ENCODE peak calls at places on chromosome 1, in seven cellular contexts. T is HCT116, K is HepG2, Y is K562, L is SK-N-SH, D is GM12878, H is H1. X is an unnamed sample.

GRCh38 chr1:110393691-110394564 is 3.1 kb upstream of the SLC16A4 start:
- DNase-seq in T (no peak), K (peak; percentile 47), Y (no peak), L (no peak), D (no peak), H (no peak), X (no peak)

GRCh38 chr1:113930499-113931161 is 1.5 kb downstream of the HIPK1 start:
- DNase-seq in T (no peak), K (peak; percentile 20), Y (peak; percentile 33), L (peak; percentile 43), D (no peak), H (no peak), X (peak; percentile 29)

GRCh38 chr1:49319426-49319963 is 542.8 kb upstream of the BEND5 start:
- DNase-seq in T (no peak), K (no peak), Y (no peak), L (no peak), D (no peak), H (no peak), X (no peak)

GRCh38 chr1:232596666-232597303 is 33.1 kb downstream of the SIPA1L2 start:
- DNase-seq in T (no peak), K (no peak), Y (no peak), L (no peak), D (no peak), H (no peak), X (no peak)

GRCh38 chr1:5949074-5949760 is 43.0 kb downstream of the NPHP4 start:
- DNase-seq in T (no peak), K (peak; percentile 88), Y (peak; percentile 65), L (peak; percentile 79), D (no peak), H (peak; percentile 48), X (peak; percentile 33)

GRCh38 chr1:165114022-165114888 is 242.3 kb downstream of the LMX1A start:
- DNase-seq in T (peak; percentile 44), K (peak; percentile 35), Y (peak; percentile 43), L (peak; percentile 41), D (no peak), H (peak; percentile 84), X (peak; percentile 73)

GRCh38 chr1:234597894-234598293 is 12.1 kb downstream of the IRF2BP2 start:
- DNase-seq in T (no peak), K (peak; percentile 62), Y (peak; percentile 60), L (peak; percentile 56), D (no peak), H (no peak), X (peak; percentile 76)

GRCh38 chr1:13523780-13524477 is 10.1 kb upstream of the LRRC38 start:
- DNase-seq in T (no peak), K (no peak), Y (no peak), L (no peak), D (no peak), H (no peak), X (no peak)

GRCh38 chr1:25565188-25565591 is 21.8 kb downstream of the LDLRAP1 start:
- DNase-seq in T (no peak), K (no peak), Y (no peak), L (no peak), D (no peak), H (no peak), X (no peak)

GRCh38 chr1:178538192-178538916 is 25.4 kb downstream of the TEX35 start:
- DNase-seq in T (no peak), K (no peak), Y (no peak), L (no peak), D (no peak), H (no peak), X (no peak)

GRCh38 chr1:198105185-198105584 is 51.6 kb upstream of the NEK7 start:
- DNase-seq in T (no peak), K (no peak), Y (no peak), L (no peak), D (no peak), H (no peak), X (no peak)

GRCh38 chr1:218705391-218705790 is 360.3 kb downstream of the TGFB2 start:
- DNase-seq in T (no peak), K (no peak), Y (no peak), L (no peak), D (no peak), H (no peak), X (no peak)

GRCh38 chr1:43796111-43796581 is 88.8 kb downstream of the ST3GAL3 start:
- DNase-seq in T (no peak), K (no peak), Y (no peak), L (no peak), D (no peak), H (no peak), X (no peak)

GRCh38 chr1:22817462-22817861 is 106.8 kb downstream of the EPHB2 start:
- DNase-seq in T (no peak), K (no peak), Y (no peak), L (no peak), D (no peak), H (no peak), X (no peak)

GRCh38 chr1:22822371-22822770 is 111.7 kb downstream of the EPHB2 start:
- DNase-seq in T (no peak), K (no peak), Y (no peak), L (no peak), D (no peak), H (no peak), X (no peak)

GRCh38 chr1:22819391-22819790 is 108.8 kb downstream of the EPHB2 start:
- DNase-seq in T (no peak), K (no peak), Y (no peak), L (no peak), D (no peak), H (no peak), X (no peak)

GRCh38 chr1:22818061-22818770 is 107.6 kb downstream of the EPHB2 start:
- DNase-seq in T (no peak), K (no peak), Y (no peak), L (no peak), D (no peak), H (no peak), X (no peak)

DNA sequence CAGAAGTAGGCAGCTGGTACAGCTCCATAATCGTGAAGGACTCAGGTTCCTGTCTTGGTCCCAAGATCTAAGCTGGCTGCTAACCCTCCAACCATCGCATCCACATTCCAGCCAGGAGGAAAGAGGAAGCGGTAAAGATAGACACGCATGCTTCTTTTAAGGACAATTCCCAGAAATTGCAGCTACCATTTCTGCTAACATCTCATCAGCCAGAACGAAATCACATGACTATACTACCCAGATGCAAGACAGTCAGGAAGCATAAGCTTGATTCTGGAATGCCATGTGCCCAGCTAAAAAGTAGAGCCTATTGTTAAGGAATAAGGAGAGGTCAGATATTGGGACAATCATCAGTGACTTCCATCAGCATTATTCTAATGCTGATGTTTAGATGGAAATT is 110.4 kb downstream of the EPHB2 start:
- DNase-seq in T (no peak), K (no peak), Y (no peak), L (no peak), D (no peak), H (no peak), X (no peak)
- TF ChIP-seq JUND in T (no peak), K (no peak), Y (no peak), L (no peak), D (no peak), H (no peak), X (no peak)

DNA sequence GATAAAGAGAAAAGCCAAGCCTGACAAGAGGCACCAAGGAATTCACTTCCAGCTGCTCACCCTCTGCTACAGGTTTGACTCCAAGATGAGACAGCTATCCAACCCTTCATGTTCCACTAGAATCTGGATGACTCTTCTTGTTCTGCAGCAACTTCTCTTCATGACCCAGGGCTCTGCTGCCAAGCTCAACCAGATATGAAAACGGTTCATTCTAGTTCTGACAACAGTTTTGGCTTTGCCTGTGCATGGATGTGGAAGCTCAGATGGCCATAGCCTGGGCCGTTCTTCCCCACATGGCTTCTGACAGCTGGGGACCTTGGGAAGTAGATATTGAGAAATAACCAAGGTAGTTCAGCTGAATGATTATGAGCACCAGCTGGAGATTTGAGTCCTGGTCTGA is 13.7 kb downstream of the PI4KB start:
- DNase-seq in T (no peak), K (no peak), Y (no peak), L (no peak), D (no peak), H (no peak), X (no peak)
- TF ChIP-seq JUND in T (no peak), K (no peak), Y (no peak), L (no peak), D (no peak), H (no peak), X (no peak)

DNA sequence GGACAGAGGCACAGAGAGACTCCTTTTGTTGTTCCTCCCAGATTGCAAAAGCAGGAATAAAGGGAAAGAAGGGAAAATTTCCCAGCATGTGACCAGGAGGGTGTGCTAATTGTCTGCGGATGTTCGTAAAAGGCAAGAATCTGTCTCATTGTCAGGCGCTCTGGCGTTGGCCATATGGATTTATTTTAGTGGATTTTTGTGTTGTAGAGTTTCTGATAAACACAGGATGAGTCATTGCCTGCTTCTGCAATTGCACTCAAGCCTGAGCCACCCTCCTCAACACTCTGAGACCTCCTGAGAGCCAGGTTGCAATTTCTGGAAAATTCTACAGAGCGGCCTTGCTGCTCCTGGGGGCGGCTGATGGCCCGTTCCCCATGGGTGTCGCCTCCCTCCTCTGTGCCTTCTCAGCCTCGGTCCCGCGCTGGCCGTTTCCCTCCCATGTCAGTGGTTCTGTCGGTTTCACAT is 227.7 kb downstream of the KAZN start:
- DNase-seq in T (no peak), K (no peak), Y (no peak), L (peak; percentile 27), D (no peak), H (no peak), X (no peak)
- TF ChIP-seq JUND in T (no peak), K (no peak), Y (peak; percentile 95), L (no peak), D (no peak), H (no peak), X (no peak)

GRCh38 chr1:84569216-84569615 is 5.0 kb downstream of the CTBS start:
- DNase-seq in T (no peak), K (no peak), Y (no peak), L (no peak), D (no peak), H (no peak), X (no peak)

GRCh38 chr1:84573481-84573966 is 716 bp downstream of the CTBS start:
- DNase-seq in T (no peak), K (no peak), Y (no peak), L (no peak), D (no peak), H (no peak), X (no peak)

GRCh38 chr1:84573967-84574842 is at the start of gene CTBS:
- DNase-seq in T (peak; percentile 53), K (peak; percentile 71), Y (peak; percentile 99), L (peak; percentile 99), D (peak; percentile 45), H (peak; percentile 85), X (peak; percentile 91)

GRCh38 chr1:84571150-84571535 is 3.1 kb downstream of the CTBS start:
- DNase-seq in T (no peak), K (no peak), Y (no peak), L (no peak), D (no peak), H (no peak), X (no peak)

DNA sequence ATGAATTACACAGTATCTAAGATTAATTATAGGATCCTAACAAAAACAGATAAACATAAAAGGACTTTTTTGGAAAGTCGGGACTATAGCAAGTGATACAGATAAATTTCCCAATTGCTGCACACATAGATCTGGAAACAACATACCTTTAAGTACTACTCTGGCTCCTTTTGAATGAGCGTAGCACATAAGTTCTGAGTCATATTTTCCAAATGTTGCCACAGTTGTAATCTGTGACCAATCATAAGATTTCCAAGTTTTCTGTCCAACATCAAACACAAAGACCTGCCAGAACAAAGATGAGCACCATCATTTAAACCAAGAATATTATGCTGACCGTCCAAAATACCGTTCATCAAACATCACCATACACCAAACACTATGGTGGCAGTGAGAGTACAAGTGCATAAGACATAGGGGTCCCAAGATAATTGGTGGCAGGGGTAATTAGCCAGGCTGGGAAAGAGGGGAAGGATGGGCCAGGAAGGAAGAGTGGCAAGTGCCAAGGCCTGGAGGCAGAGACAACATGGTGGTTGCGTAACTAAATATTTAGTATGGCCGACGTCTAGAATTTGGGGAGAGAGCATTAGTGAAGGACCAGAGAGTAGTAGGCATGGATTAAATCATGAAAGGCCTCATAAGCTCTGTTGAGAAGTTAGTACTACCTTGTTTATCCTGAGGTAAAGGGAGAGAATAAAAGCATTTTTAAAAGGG is 3.6 kb downstream of the CTBS start:
- DNase-seq in T (no peak), K (no peak), Y (no peak), L (no peak), D (no peak), H (no peak), X (no peak)
- TF ChIP-seq JUND in T (no peak), K (no peak), Y (no peak), L (no peak), D (no peak), H (no peak), X (no peak)

X was measured in T47D.